ENCODE peak calls at places on chromosomes 5 and 9, in five cellular contexts. X, N, S, F and I are unnamed samples. For H3K27me3, the result is how much of the 10 kb centered on the place peaks cover.

GRCh38 chr9:107486674-107487520 is 2.7 kb downstream of the KLF4 start:
- DNase-seq in S (no peak), X (peak), N (no peak), F (no peak), I (no peak)

GRCh38 chr9:97365634-97366033 is 46.3 kb upstream of the TDRD7 start:
- DNase-seq in X (no peak), F (no peak), S (no peak), N (no peak), I (no peak)

GRCh38 chr5:151961557-151961956 is 36.9 kb upstream of the GLRA1 start:
- DNase-seq in N (no peak), S (no peak), F (no peak), X (no peak), I (no peak)

GRCh38 chr5:73160239-73160671 is 12.7 kb upstream of the TMEM174 start:
- DNase-seq in F (no peak), N (no peak), S (no peak), X (no peak), I (peak)

GRCh38 chr9:88312517-88313103 is 75.6 kb upstream of the SPIN1 start:
- DNase-seq in S (no peak), F (no peak), X (no peak), N (no peak), I (peak)

GRCh38 chr5:171647900-171648253 is 137.7 kb upstream of the SMIM23 start:
- DNase-seq in F (peak), S (no peak), X (no peak), N (no peak), I (no peak)

GRCh38 chr5:94945656-94946055 is 327.2 kb downstream of the SLF1 start:
- DNase-seq in X (no peak), N (no peak), F (no peak), S (no peak), I (no peak)

GRCh38 chr5:172106511-172107356 is 81.3 kb downstream of the STK10 start:
- DNase-seq in X (peak), N (peak), S (peak), F (peak), I (peak)

GRCh38 chr9:376115-376514 is 161.4 kb downstream of the DOCK8 start:
- DNase-seq in S (no peak), F (no peak), N (no peak), X (no peak), I (no peak)

GRCh38 chr9:135714242-135715055 is 12.5 kb downstream of the KCNT1 start:
- DNase-seq in F (no peak), S (no peak), N (peak), X (no peak), I (no peak)

GRCh38 chr5:76958976-76959767 is 6.3 kb downstream of the CRHBP start:
- DNase-seq in X (no peak), F (peak), S (no peak), N (no peak), I (no peak)

GRCh38 chr5:173691931-173692330 is 75.5 kb upstream of the BOD1 start:
- DNase-seq in N (no peak), S (no peak), X (no peak), F (no peak), I (no peak)

GRCh38 chr9:112537561-112537960 is 50.9 kb downstream of the KIAA1958 start:
- DNase-seq in F (no peak), N (no peak), X (no peak), S (no peak), I (no peak)

GRCh38 chr9:3963266-3964019 is 336.4 kb downstream of the GLIS3 start:
- DNase-seq in N (no peak), S (no peak), X (no peak), F (peak), I (no peak)

GRCh38 chr5:142697356-142697807 is 11.5 kb upstream of the FGF1 start:
- DNase-seq in X (no peak), S (no peak), F (no peak), N (no peak), I (no peak)

GRCh38 chr5:168295574-168296201 is 4.2 kb downstream of the WWC1 start:
- DNase-seq in S (no peak), N (peak), F (no peak), X (peak), I (no peak)

GRCh38 chr9:89978185-89978584 is 373.4 kb downstream of the GADD45G start:
- DNase-seq in N (peak), S (no peak), F (no peak), X (no peak), I (no peak)

GRCh38 chr5:149049371-149049781 is 13.5 kb downstream of the SH3TC2 start:
- DNase-seq in F (no peak), S (no peak), N (no peak), X (no peak), I (no peak)

GRCh38 chr9:116566677-116567488 is 120.2 kb upstream of the TRIM32 start:
- DNase-seq in S (no peak), N (no peak), X (no peak), F (no peak), I (no peak)

GRCh38 chr5:120544043-120544442 is 79.9 kb downstream of the PRR16 start:
- DNase-seq in F (no peak), N (no peak), S (no peak), X (no peak), I (no peak)

GRCh38 chr5:131595088-131596033 is 39.7 kb downstream of the RAPGEF6 start:
- DNase-seq in N (no peak), F (no peak), X (no peak), S (no peak), I (no peak)

GRCh38 chr5:127508644-127509373 is 8.6 kb upstream of the PRRC1 start:
- DNase-seq in X (no peak), F (no peak), N (no peak), S (no peak), I (no peak)

GRCh38 chr5:134247411-134247810 is 21.5 kb upstream of the PPP2CA start:
- DNase-seq in N (no peak), S (no peak), F (peak), X (no peak), I (no peak)

GRCh38 chr5:138849439-138849838 is 25.7 kb downstream of the LRRTM2 start:
- DNase-seq in X (no peak), N (no peak), S (no peak), F (no peak), I (no peak)

GRCh38 chr5:493758-494157 is 30.5 kb downstream of the SLC9A3 start:
- DNase-seq in F (no peak), N (no peak), X (no peak), S (no peak), I (no peak)
- H3K27me3 ChIP-seq in F (under half), N (half or more), X (under half), S (under half), I (under half)

GRCh38 chr5:67291066-67291465 is 94.5 kb upstream of the CD180 start:
- DNase-seq in N (no peak), S (no peak), F (no peak), X (no peak), I (no peak)

GRCh38 chr5:67286006-67286405 is 89.4 kb upstream of the CD180 start:
- DNase-seq in X (no peak), S (no peak), F (no peak), N (no peak), I (no peak)

GRCh38 chr5:67290620-67291019 is 94.0 kb upstream of the CD180 start:
- DNase-seq in F (no peak), N (no peak), X (no peak), S (no peak), I (no peak)

GRCh38 chr5:67289763-67290521 is 93.3 kb upstream of the CD180 start:
- DNase-seq in F (no peak), S (no peak), X (no peak), N (no peak), I (no peak)

GRCh38 chr5:67287795-67288194 is 91.2 kb upstream of the CD180 start:
- DNase-seq in X (no peak), S (no peak), N (no peak), F (no peak), I (no peak)
- H3K27ac ChIP-seq in X (no peak), S (no peak), N (no peak), F (no peak), I (no peak)

DNA sequence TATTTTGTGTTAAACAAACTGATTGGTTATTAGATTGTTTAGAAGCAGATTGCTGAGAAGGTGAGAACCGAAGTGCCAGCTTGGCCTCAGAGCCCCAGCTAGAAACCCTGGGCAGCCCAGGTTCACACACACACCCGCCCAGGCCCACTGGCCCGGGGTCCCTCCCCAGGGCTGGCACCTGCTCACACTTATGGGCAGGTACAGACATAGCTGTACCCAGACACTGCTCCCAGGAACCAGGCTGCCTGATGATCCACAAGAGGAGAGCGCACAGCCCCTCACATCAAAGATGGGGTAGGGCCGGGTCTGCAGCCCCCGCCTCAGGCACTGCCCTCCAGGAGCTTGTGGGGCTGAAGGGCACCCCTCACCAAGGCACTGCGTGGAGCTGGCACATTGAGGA is 33.2 kb downstream of the HK3 start:
- DNase-seq in F (no peak), X (no peak), N (no peak), S (no peak), I (no peak)
- H3K27me3 ChIP-seq in F (under half), X (under half), N (under half), S (under half), I (under half)

GRCh38 chr5:33579789-33580188 is 139.0 kb downstream of the TARS1 start:
- DNase-seq in X (no peak), N (no peak), S (no peak), F (no peak), I (no peak)
- H3K27ac ChIP-seq in X (no peak), N (no peak), S (no peak), F (no peak), I (no peak)

GRCh38 chr9:36772449-36773370 is 200.0 kb downstream of the MELK start:
- DNase-seq in F (peak), N (peak), S (no peak), X (no peak), I (no peak)
- H3K27me3 ChIP-seq in F (under half), N (under half), S (under half), X (under half), I (under half)

DNA sequence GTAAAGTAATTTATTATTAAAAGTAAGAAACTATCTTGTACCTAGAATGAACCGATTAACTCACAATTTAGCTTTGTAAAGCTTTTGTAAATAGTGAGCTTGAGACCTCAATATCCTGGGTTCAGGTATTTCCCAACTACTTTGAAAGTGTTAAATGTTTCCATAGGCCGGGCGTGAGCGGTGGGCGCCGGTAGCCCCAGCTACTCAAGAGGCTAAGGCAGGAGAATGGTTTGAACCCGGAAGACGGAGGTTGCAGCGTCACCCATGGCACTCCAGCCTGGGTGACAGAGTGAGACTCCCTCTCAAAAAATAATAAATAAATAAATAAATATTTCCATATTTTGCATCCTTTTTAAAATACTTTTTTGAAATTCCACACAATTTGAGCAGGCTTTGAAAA is 1.5 kb upstream of the ANKH start:
- DNase-seq in S (no peak), N (peak), F (no peak), X (no peak), I (no peak)
- H3K27ac ChIP-seq in S (peak), N (no peak), F (no peak), X (peak), I (peak)